ENCODE peak calls at places on chromosomes 7 and 10, in nine cellular contexts. F is ELF-1, V is astrocyte of the hippocampus, G is iPS-NIHi11, U is heart right ventricle, H is memory B cell, B is posterior vena cava, N is SK-N-MC, W is occipital lobe. X is an unnamed sample.

GRCh38 chr10:121409466-121410104 is 188.7 kb downstream of the FGFR2 start:
- DNase-seq in F (no peak), V (peak), G (peak), U (no peak), H (no peak), B (no peak), N (no peak), W (no peak), X (no peak)

GRCh38 chr10:5961405-5962100 is 15.8 kb downstream of the IL15RA start:
- DNase-seq in F (no peak), V (no peak), G (no peak), U (no peak), H (no peak), B (peak), N (no peak), W (no peak), X (peak)

GRCh38 chr10:125113661-125114388 is 46.5 kb downstream of the CTBP2 start:
- DNase-seq in F (no peak), V (peak), G (no peak), U (no peak), H (no peak), B (peak), N (no peak), W (no peak), X (no peak)

GRCh38 chr7:107826451-107826850 is 23.4 kb upstream of the SLC26A3 start:
- DNase-seq in F (no peak), V (no peak), G (no peak), U (no peak), H (no peak), B (no peak), N (no peak), W (no peak), X (no peak)

GRCh38 chr7:129943352-129943751 is 9.4 kb downstream of the UBE2H start:
- DNase-seq in F (no peak), V (no peak), G (no peak), U (no peak), H (no peak), B (no peak), N (no peak), W (no peak), X (no peak)

GRCh38 chr7:104933433-104934074 is 80.5 kb upstream of the KMT2E start:
- DNase-seq in F (peak), V (no peak), G (no peak), U (no peak), H (peak), B (no peak), N (no peak), W (no peak), X (no peak)

GRCh38 chr7:137026176-137026500 is 157.7 kb downstream of the CHRM2 start:
- DNase-seq in F (no peak), V (peak), G (no peak), U (no peak), H (no peak), B (no peak), N (no peak), W (no peak), X (no peak)

GRCh38 chr7:151389096-151389767 is 20.6 kb downstream of the WDR86 start:
- DNase-seq in F (no peak), V (no peak), G (no peak), U (no peak), H (no peak), B (no peak), N (no peak), W (no peak), X (peak)

GRCh38 chr7:133481676-133482075 is 228.8 kb downstream of the EXOC4 start:
- DNase-seq in F (no peak), V (peak), G (no peak), U (no peak), H (no peak), B (no peak), N (no peak), W (peak), X (no peak)

GRCh38 chr7:44581907-44582603 is at the start of gene TMED4:
- DNase-seq in F (peak), V (peak), G (peak), U (peak), H (peak), B (peak), N (peak), W (peak), X (peak)

GRCh38 chr10:124532106-124532641 is 70.6 kb downstream of the LHPP start:
- DNase-seq in F (peak), V (peak), G (peak), U (no peak), H (no peak), B (no peak), N (no peak), W (no peak), X (peak)

GRCh38 chr7:133230591-133231194 is 22.2 kb upstream of the EXOC4 start:
- DNase-seq in F (peak), V (peak), G (peak), U (peak), H (peak), B (no peak), N (peak), W (peak), X (peak)

GRCh38 chr7:50771120-50772002 is 11.3 kb downstream of the GRB10 start:
- DNase-seq in F (no peak), V (peak), G (no peak), U (no peak), H (no peak), B (no peak), N (no peak), W (no peak), X (no peak)

GRCh38 chr7:119959811-119960210 is 313.2 kb upstream of the KCND2 start:
- DNase-seq in F (no peak), V (peak), G (no peak), U (no peak), H (no peak), B (no peak), N (no peak), W (no peak), X (no peak)

GRCh38 chr7:96910484-96910883 is 94.9 kb upstream of the DLX6 start:
- DNase-seq in F (no peak), V (no peak), G (no peak), U (no peak), H (no peak), B (no peak), N (peak), W (no peak), X (no peak)

GRCh38 chr7:22943997-22944396 is 69.9 kb downstream of the HYCC1 start:
- DNase-seq in F (no peak), V (peak), G (peak), U (no peak), H (no peak), B (no peak), N (no peak), W (no peak), X (peak)

GRCh38 chr7:137992042-137992737 is 9.7 kb downstream of the CREB3L2 start:
- DNase-seq in F (peak), V (peak), G (no peak), U (peak), H (no peak), B (no peak), N (no peak), W (no peak), X (no peak)

GRCh38 chr10:123854003-123854402 is 37.6 kb downstream of the CPXM2 start:
- DNase-seq in F (no peak), V (no peak), G (no peak), U (no peak), H (no peak), B (no peak), N (no peak), W (no peak), X (no peak)